ENCODE peak calls at places on chromosomes 5 and 9, in nine cellular contexts. H is GM20000; S is NCI-H1436; X is cardiac fibroblast; B is GM12891; F is natural killer cell treated with Interleukin-12 subunit alpha and Interleukin-12 subunit beta and Interleukin-15 and Interleukin-18, amount 100 ng/mL, for 72 hours; O is amygdala; L is stimulated activated CD4-positive, alpha-beta T cell treated with anti-CD3 and anti-CD28 coated beads, Interleukin-1b, Interleukin-23, amount 100 ng/mL, for 24 hours; Q is AG04450. E is an unnamed sample.

GRCh38 chr9:21695874-21696341 is 106.5 kb upstream of the MTAP start:
- DNase-seq in F (no peak), O (no peak), H (no peak), L (no peak), X (no peak), S (no peak), B (no peak), Q (no peak), E (no peak)

GRCh38 chr9:89413963-89414638 is 83.8 kb downstream of the SEMA4D start:
- DNase-seq in X (no peak), B (no peak), F (no peak), S (no peak), O (no peak), L (no peak), Q (no peak), H (no peak), E (no peak)

GRCh38 chr9:77449177-77450092 is 198.7 kb downstream of the GNA14 start:
- DNase-seq in F (no peak), X (peak), O (no peak), L (no peak), H (no peak), B (no peak), Q (no peak), S (no peak), E (no peak)

GRCh38 chr5:179344301-179345178 is 721 bp downstream of the ADAMTS2 start:
- DNase-seq in B (no peak), Q (no peak), F (no peak), L (no peak), H (peak), O (no peak), S (no peak), X (peak), E (no peak)

GRCh38 chr5:68924490-68925145 is 169.2 kb upstream of the SLC30A5 start:
- DNase-seq in S (no peak), L (no peak), F (no peak), H (no peak), B (no peak), X (peak), O (no peak), Q (no peak), E (no peak)

GRCh38 chr5:136014049-136014516 is 14.7 kb upstream of the TGFBI start:
- DNase-seq in S (no peak), F (no peak), O (no peak), X (peak), B (no peak), H (no peak), Q (no peak), L (no peak), E (no peak)

GRCh38 chr5:180848878-180849277 is 12.2 kb downstream of the ZFP62 start:
- DNase-seq in F (no peak), X (no peak), L (no peak), H (no peak), B (no peak), S (no peak), O (no peak), Q (no peak), E (no peak)

GRCh38 chr5:155017610-155018009 is 4.1 kb downstream of the KIF4B start:
- DNase-seq in X (no peak), Q (no peak), L (no peak), S (no peak), F (no peak), O (no peak), B (peak), H (peak), E (no peak)

GRCh38 chr5:61771062-61771461 is 439.0 kb downstream of the ZSWIM6 start:
- DNase-seq in S (no peak), H (no peak), B (no peak), X (no peak), F (no peak), O (no peak), Q (no peak), L (no peak), E (no peak)

GRCh38 chr9:5951686-5952211 is 61.1 kb downstream of the MLANA start:
- DNase-seq in O (no peak), S (no peak), X (peak), H (no peak), L (no peak), Q (peak), B (no peak), F (no peak), E (no peak)

GRCh38 chr5:141521244-141521781 is 32.4 kb downstream of the PCDHGC5 start:
- DNase-seq in S (no peak), O (peak), L (no peak), Q (peak), F (no peak), X (peak), H (no peak), B (no peak), E (peak)

GRCh38 chr9:131611586-131611985 is 66.3 kb downstream of the PRRT1B start:
- DNase-seq in L (no peak), Q (no peak), H (no peak), S (no peak), X (no peak), O (no peak), B (no peak), F (no peak), E (no peak)

GRCh38 chr9:33781736-33782135 is 13.6 kb upstream of the PRSS3 start:
- DNase-seq in X (no peak), B (no peak), S (no peak), L (no peak), Q (no peak), O (no peak), F (no peak), H (no peak), E (no peak)

GRCh38 chr9:100111235-100111634 is 12.2 kb downstream of the INVS start:
- DNase-seq in S (no peak), Q (peak), H (no peak), X (peak), B (no peak), F (no peak), O (peak), L (no peak), E (no peak)

GRCh38 chr5:126100767-126101166 is 322.4 kb upstream of the GRAMD2B start:
- DNase-seq in X (peak), Q (no peak), S (no peak), H (no peak), B (no peak), L (no peak), F (no peak), O (no peak), E (no peak)

GRCh38 chr5:34652916-34653315 is 3.2 kb upstream of the RAI14 start:
- DNase-seq in X (peak), Q (no peak), S (no peak), F (no peak), H (no peak), B (no peak), L (no peak), O (no peak), E (no peak)

GRCh38 chr5:138805096-138805495 is 51.9 kb downstream of the CTNNA1 start:
- DNase-seq in Q (no peak), S (no peak), O (no peak), X (no peak), B (no peak), F (no peak), L (no peak), H (no peak), E (no peak)

GRCh38 chr9:72665421-72665820 is 144.0 kb downstream of the TMC1 start:
- DNase-seq in S (no peak), O (no peak), X (peak), B (no peak), L (no peak), H (no peak), Q (no peak), F (no peak), E (no peak)

GRCh38 chr9:14520341-14520740 is 172.9 kb downstream of the ZDHHC21 start:
- DNase-seq in F (no peak), X (no peak), B (no peak), S (no peak), H (no peak), O (no peak), Q (no peak), L (no peak), E (no peak)

GRCh38 chr5:90287031-90287430 is 122.5 kb downstream of the CETN3 start:
- DNase-seq in X (no peak), B (no peak), H (no peak), L (no peak), F (no peak), Q (no peak), S (no peak), O (no peak), E (no peak)

GRCh38 chr5:139633295-139634027 is 14.7 kb upstream of the CXXC5 start:
- DNase-seq in X (peak), F (no peak), O (peak), B (no peak), L (peak), H (peak), Q (no peak), S (peak), E (peak)

GRCh38 chr5:102911973-102912372 is 156.9 kb downstream of the PAM start:
- DNase-seq in F (no peak), B (no peak), Q (peak), H (no peak), L (no peak), O (no peak), X (peak), S (no peak), E (no peak)

GRCh38 chr9:105884416-105884815 is 190.1 kb downstream of the TMEM38B start:
- DNase-seq in B (no peak), S (no peak), X (no peak), F (no peak), O (no peak), H (no peak), Q (no peak), L (no peak), E (no peak)

GRCh38 chr5:10099548-10099947 is 150.1 kb downstream of the ATPSCKMT start:
- DNase-seq in O (no peak), H (no peak), B (no peak), L (no peak), Q (no peak), F (no peak), S (no peak), X (no peak), E (no peak)

GRCh38 chr5:56091664-56092063 is 96.9 kb upstream of the IL6ST start:
- DNase-seq in X (no peak), F (no peak), B (no peak), L (no peak), S (no peak), H (no peak), Q (no peak), O (no peak), E (no peak)

GRCh38 chr5:59027145-59027907 is 444.5 kb downstream of the RAB3C start:
- DNase-seq in O (no peak), Q (no peak), F (no peak), S (no peak), L (no peak), B (no peak), H (no peak), X (no peak), E (no peak)

GRCh38 chr5:116573279-116573616 is 1.4 kb downstream of the SEMA6A start:
- DNase-seq in O (no peak), L (no peak), Q (no peak), H (peak), F (no peak), S (no peak), B (peak), X (peak), E (no peak)

GRCh38 chr5:61431923-61432620 is 100.0 kb downstream of the ZSWIM6 start:
- DNase-seq in X (peak), L (no peak), S (no peak), H (no peak), O (no peak), F (no peak), B (no peak), Q (no peak), E (no peak)

GRCh38 chr5:59003124-59003523 is 420.2 kb downstream of the RAB3C start:
- DNase-seq in Q (no peak), F (no peak), S (no peak), O (no peak), L (no peak), B (no peak), X (no peak), H (no peak), E (no peak)

GRCh38 chr9:83281306-83282255 is 218.6 kb upstream of the RASEF start:
- DNase-seq in O (peak), S (no peak), F (no peak), Q (no peak), L (no peak), B (no peak), H (no peak), X (peak), E (no peak)

GRCh38 chr9:13274901-13275641 is 4.4 kb downstream of the MPDZ start:
- DNase-seq in B (no peak), S (no peak), F (no peak), X (peak), Q (no peak), L (no peak), O (no peak), H (no peak), E (no peak)

GRCh38 chr9:34501889-34502425 is 20.8 kb downstream of the ENHO start:
- DNase-seq in Q (no peak), B (no peak), O (peak), X (peak), L (no peak), F (peak), S (no peak), H (no peak), E (no peak)

GRCh38 chr5:40477856-40478546 is 201.7 kb upstream of the PTGER4 start:
- DNase-seq in O (no peak), S (no peak), L (no peak), X (peak), Q (no peak), H (no peak), B (no peak), F (no peak), E (no peak)

E was measured in CD14-positive monocyte.